ENCODE peak calls at places on chromosomes 13 and 19, in five cellular contexts. P is heart left ventricle, M is activated B cell treated with CpG ODN at 0.5 μM for 24 hours, R is Panc1, I is fibroblast of pulmonary artery. C is an unnamed sample.

GRCh38 chr19:24033962-24034342 is 53.0 kb upstream of the ZNF254 start:
- DNase-seq in R (no peak), I (peak), M (peak), P (peak), C (peak)

GRCh38 chr13:59303433-59303832 is 860.3 kb downstream of the DIAPH3 start:
- DNase-seq in R (no peak), M (no peak), I (no peak), P (no peak), C (no peak)

GRCh38 chr13:67023088-67023893 is 206.8 kb downstream of the PCDH9 start:
- DNase-seq in R (no peak), I (peak), M (no peak), P (no peak), C (no peak)

GRCh38 chr13:113758651-113759524 is at the start of gene TMEM255B:
- DNase-seq in P (peak), R (no peak), M (peak), I (peak), C (no peak)

GRCh38 chr13:112240076-112240475 is 136.1 kb upstream of the SPACA7 start:
- DNase-seq in I (no peak), M (no peak), R (no peak), P (no peak), C (no peak)

GRCh38 chr19:12838182-12838890 is at the start of gene MAST1:
- DNase-seq in R (no peak), P (no peak), I (no peak), M (no peak), C (no peak)

GRCh38 chr19:50476224-50476942 is at the start of the genes EMC10 and GARIN5A:
- DNase-seq in R (peak), I (peak), M (peak), P (peak), C (peak)

GRCh38 chr13:40479196-40479845 is 187.1 kb downstream of the FOXO1 start:
- DNase-seq in M (no peak), I (no peak), R (no peak), P (no peak), C (no peak)

GRCh38 chr13:101492251-101492910 is 39.9 kb downstream of the ITGBL1 start:
- DNase-seq in R (no peak), M (no peak), I (peak), P (no peak), C (no peak)

GRCh38 chr13:90445179-90445578 is 902.3 kb upstream of the MIR17HG start:
- DNase-seq in R (no peak), P (no peak), M (no peak), I (peak), C (peak)

GRCh38 chr19:23002690-23003422 is at the start of gene ZNF728:
- DNase-seq in M (no peak), P (peak), I (no peak), R (no peak), C (no peak)

GRCh38 chr13:32825481-32825880 is 190.7 kb upstream of the KL start:
- DNase-seq in P (no peak), I (no peak), M (no peak), R (no peak), C (no peak)

GRCh38 chr19:42199440-42200115 is 17.9 kb downstream of the DEDD2 start:
- DNase-seq in P (peak), R (no peak), M (peak), I (no peak), C (no peak)

GRCh38 chr19:17127671-17128070 is 52.1 kb downstream of the MYO9B start:
- DNase-seq in P (no peak), I (no peak), R (no peak), M (no peak), C (no peak)

GRCh38 chr19:29410974-29411615 is 114.7 kb upstream of the VSTM2B start:
- DNase-seq in M (no peak), R (no peak), I (no peak), P (no peak), C (no peak)

GRCh38 chr19:44539236-44539819 is 9.9 kb upstream of the CEACAM20 start:
- DNase-seq in M (no peak), P (no peak), R (no peak), I (no peak), C (no peak)

GRCh38 chr13:39040206-39040605 is 1.9 kb downstream of the NHLRC3 start:
- DNase-seq in R (no peak), M (no peak), I (peak), P (no peak), C (no peak)

GRCh38 chr19:48329167-48329891 is 4.0 kb downstream of the EMP3 start:
- DNase-seq in P (no peak), I (peak), R (no peak), M (no peak), C (no peak)

GRCh38 chr13:93318538-93318937 is 91.9 kb downstream of the GPC6 start:
- DNase-seq in P (no peak), M (no peak), R (no peak), I (peak), C (no peak)

GRCh38 chr13:41942462-41943094 is 18.3 kb downstream of the VWA8 start:
- DNase-seq in M (no peak), I (peak), R (no peak), P (no peak), C (no peak)

GRCh38 chr13:111658150-111659100 is 338.0 kb downstream of the TEX29 start:
- DNase-seq in M (no peak), I (no peak), R (no peak), P (no peak), C (no peak)

GRCh38 chr13:26653310-26653709 is 95.8 kb downstream of the WASF3 start:
- DNase-seq in I (peak), M (no peak), P (no peak), R (no peak), C (no peak)

GRCh38 chr13:27079421-27079958 is 92.1 kb downstream of the USP12 start:
- DNase-seq in R (no peak), I (peak), P (no peak), M (no peak), C (peak)

GRCh38 chr19:47013041-47013517 is 6.6 kb upstream of the NPAS1 start:
- DNase-seq in I (peak), P (peak), R (no peak), M (peak), C (peak)

GRCh38 chr19:45177817-45178261 is at the start of gene TRAPPC6A:
- DNase-seq in I (peak), R (no peak), M (no peak), P (no peak), C (no peak)

GRCh38 chr13:101053289-101053688 is 363.0 kb downstream of the NALCN start:
- DNase-seq in P (no peak), R (no peak), I (no peak), M (no peak), C (no peak)

GRCh38 chr19:1270168-1270853 is 1.2 kb downstream of the CIRBP start:
- DNase-seq in M (no peak), I (no peak), R (no peak), P (no peak), C (no peak)

DNA sequence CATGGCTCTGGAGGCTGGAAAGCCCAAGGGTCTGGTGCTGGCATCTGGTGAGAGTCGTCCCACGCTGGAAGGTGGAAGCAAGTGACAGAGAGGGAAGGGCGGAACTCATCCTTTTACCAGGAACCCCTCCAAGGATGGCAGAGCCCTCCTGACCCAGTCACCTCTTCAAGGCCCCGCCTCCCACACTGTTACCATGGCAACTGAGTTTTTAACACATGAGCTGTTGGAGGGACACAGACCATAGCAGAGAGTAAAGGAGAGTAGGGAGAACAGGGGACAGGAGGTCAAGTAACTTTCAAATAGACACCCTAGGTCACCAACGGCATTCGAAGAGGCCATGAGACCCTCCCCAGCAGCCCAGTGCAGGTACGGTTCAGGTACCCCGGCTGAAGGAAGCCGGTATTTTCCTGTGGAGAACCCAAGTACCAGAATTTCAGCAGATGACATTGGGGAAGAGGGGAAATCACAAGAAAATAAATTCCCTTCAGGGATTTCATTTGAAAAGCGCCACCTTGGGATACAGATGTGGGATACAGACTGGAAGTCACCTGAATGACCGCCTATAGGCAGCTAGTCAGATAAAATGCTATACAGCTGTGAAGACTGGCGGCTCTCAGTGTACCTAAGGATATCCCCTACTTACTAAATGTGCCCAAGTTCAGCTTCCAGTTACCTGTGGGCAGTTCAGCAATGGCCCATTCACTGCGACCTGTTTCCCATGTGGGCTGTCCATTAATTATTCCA is 8.0 kb downstream of the IL17D start:
- DNase-seq in I (no peak), M (no peak), R (no peak), P (no peak), C (no peak)
- TF ChIP-seq CTCF in I (peak), M (no peak), R (peak), P (no peak), C (no peak)

GRCh38 chr19:5567360-5567970 is at the start of gene TINCR:
- DNase-seq in R (no peak), M (no peak), I (no peak), P (no peak), C (no peak)
- TF ChIP-seq CTCF in R (no peak), M (no peak), I (no peak), P (no peak), C (no peak)

DNA sequence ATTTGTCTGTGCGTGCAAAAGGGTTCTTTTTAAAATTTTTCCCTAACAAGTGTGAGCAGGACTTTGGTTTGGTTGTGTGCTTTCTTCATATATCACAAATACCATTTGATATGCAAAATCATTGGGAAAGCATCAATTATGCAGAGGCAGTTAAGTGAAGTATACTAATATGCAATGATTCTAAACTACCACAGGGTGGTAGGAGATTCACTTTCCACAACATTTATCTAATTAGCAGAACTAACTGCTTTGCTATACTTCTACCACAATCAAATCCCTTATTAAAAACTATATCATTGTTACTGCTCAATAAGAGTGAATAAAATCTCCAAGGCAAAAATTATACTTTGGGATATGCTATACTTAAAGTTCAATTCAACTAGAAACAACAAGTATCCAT is 2738.9 kb upstream of the PCDH20 start:
- DNase-seq in I (peak), M (no peak), R (no peak), P (no peak), C (no peak)
- TF ChIP-seq CTCF in I (peak), M (no peak), R (peak), P (no peak), C (no peak)

GRCh38 chr13:76991796-76992547 is at the start of gene CLN5:
- DNase-seq in M (peak), I (peak), R (no peak), P (peak), C (peak)
- TF ChIP-seq CTCF in M (no peak), I (no peak), R (no peak), P (no peak), C (no peak)

GRCh38 chr19:53809518-53810186 is 14.5 kb downstream of the NLRP12 start:
- DNase-seq in R (no peak), I (peak), M (no peak), P (no peak), C (no peak)

GRCh38 chr19:53810891-53811290 is 13.2 kb downstream of the NLRP12 start:
- DNase-seq in I (no peak), R (no peak), M (no peak), P (no peak), C (no peak)

GRCh38 chr19:53810187-53810546 is 13.9 kb downstream of the NLRP12 start:
- DNase-seq in I (no peak), P (no peak), M (no peak), R (no peak), C (no peak)

GRCh38 chr19:53813996-53814395 is 10.1 kb downstream of the NLRP12 start:
- DNase-seq in I (no peak), R (no peak), P (no peak), M (no peak), C (no peak)

DNA sequence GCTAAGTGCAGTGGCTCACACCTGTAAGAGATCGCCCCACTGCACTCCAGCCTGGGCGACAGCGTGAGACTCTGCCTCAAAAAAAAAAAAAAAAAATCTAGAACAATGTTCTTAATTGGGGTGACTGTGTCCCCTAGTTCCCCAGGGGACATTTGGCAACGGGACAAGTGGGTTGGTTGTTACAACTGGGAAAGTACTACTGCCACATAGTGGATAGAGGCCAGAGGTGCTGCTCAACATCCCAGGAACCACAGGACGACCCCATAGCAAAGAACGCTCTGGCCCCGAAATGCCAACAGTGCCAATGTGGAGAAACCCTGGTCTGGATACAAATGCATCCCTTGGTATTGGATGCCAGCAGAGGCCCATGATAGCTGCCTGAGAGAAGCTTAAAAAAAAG is 11.8 kb downstream of the NLRP12 start:
- DNase-seq in M (no peak), R (no peak), P (no peak), I (no peak), C (no peak)
- TF ChIP-seq CTCF in M (no peak), R (no peak), P (no peak), I (peak), C (no peak)

DNA sequence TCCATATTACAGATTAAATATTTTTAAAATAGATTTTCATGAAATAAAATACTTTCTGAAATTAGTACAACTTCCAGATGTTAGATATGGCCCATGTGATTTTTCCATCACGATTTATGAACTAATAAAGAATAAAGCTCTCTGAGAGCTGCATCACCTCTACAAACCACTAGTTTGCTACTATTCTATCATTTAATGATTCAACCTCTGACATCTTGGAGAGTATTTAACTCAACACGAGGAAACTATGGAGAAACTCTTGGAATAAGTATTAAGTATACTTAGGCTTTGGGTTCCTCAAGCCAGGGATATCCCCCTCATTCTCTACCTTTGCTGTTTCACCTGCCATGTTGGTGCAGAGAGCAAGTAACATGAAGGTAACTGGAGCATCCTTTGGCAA is 55.7 kb downstream of the DACH1 start:
- DNase-seq in M (no peak), P (no peak), R (no peak), I (no peak), C (no peak)
- TF ChIP-seq CTCF in M (no peak), P (no peak), R (no peak), I (no peak), C (no peak)

GRCh38 chr13:50891206-50891605 is 18.4 kb upstream of the RNASEH2B start:
- DNase-seq in R (no peak), I (no peak), P (no peak), M (no peak), C (no peak)
- TF ChIP-seq CTCF in R (no peak), I (no peak), P (no peak), M (no peak), C (no peak)

C was measured in AG09319.